ENCODE peak calls at places on chromosome 22, in eight cellular contexts. One of them, this sample, is unnamed. For H3K9me3, the result is how much of the 10 kb centered on the place peaks cover.

GRCh38 chr22:29233503-29233902 is 27.8 kb downstream of the EMID1 start:
- DNase-seq in esophagus squamous epithelium: no peak
- DNase-seq in cardiac muscle cell: no peak
- DNase-seq in stomach: no peak
- DNase-seq in A549: no peak
- DNase-seq in aorta: no peak
- DNase-seq in GM23248: no peak
- DNase-seq in CD8-positive, alpha-beta memory T cell: no peak
- DNase-seq in this sample: no peak

GRCh38 chr22:32473388-32473952 is 1.1 kb upstream of the FBXO7 start:
- DNase-seq in cardiac muscle cell: peak
- DNase-seq in stomach: no peak
- DNase-seq in GM23248: peak
- DNase-seq in aorta: no peak
- DNase-seq in CD8-positive, alpha-beta memory T cell: peak
- DNase-seq in A549: peak
- DNase-seq in esophagus squamous epithelium: no peak
- DNase-seq in this sample: no peak

GRCh38 chr22:44454113-44454769 is 43.8 kb downstream of the RTL6 start:
- DNase-seq in A549: no peak
- DNase-seq in GM23248: no peak
- DNase-seq in CD8-positive, alpha-beta memory T cell: no peak
- DNase-seq in cardiac muscle cell: no peak
- DNase-seq in stomach: peak
- DNase-seq in aorta: no peak
- DNase-seq in esophagus squamous epithelium: no peak
- DNase-seq in this sample: no peak

GRCh38 chr22:24938741-24939341 is 7.7 kb downstream of the LHFPL7 start:
- DNase-seq in CD8-positive, alpha-beta memory T cell: no peak
- DNase-seq in esophagus squamous epithelium: no peak
- DNase-seq in A549: peak
- DNase-seq in aorta: no peak
- DNase-seq in GM23248: peak
- DNase-seq in cardiac muscle cell: peak
- DNase-seq in stomach: no peak
- DNase-seq in this sample: peak

GRCh38 chr22:28669388-28669787 is 10.3 kb downstream of the TTC28 start:
- DNase-seq in A549: no peak
- DNase-seq in stomach: no peak
- DNase-seq in esophagus squamous epithelium: no peak
- DNase-seq in aorta: no peak
- DNase-seq in GM23248: no peak
- DNase-seq in CD8-positive, alpha-beta memory T cell: no peak
- DNase-seq in cardiac muscle cell: no peak
- DNase-seq in this sample: no peak

GRCh38 chr22:37664249-37665101 is 6.0 kb downstream of the PDXP start:
- DNase-seq in cardiac muscle cell: no peak
- DNase-seq in CD8-positive, alpha-beta memory T cell: no peak
- DNase-seq in esophagus squamous epithelium: no peak
- DNase-seq in GM23248: no peak
- DNase-seq in stomach: no peak
- DNase-seq in A549: no peak
- DNase-seq in aorta: no peak
- DNase-seq in this sample: no peak

GRCh38 chr22:40928657-40929056 is 22.5 kb upstream of the RBX1 start:
- DNase-seq in cardiac muscle cell: peak
- DNase-seq in stomach: no peak
- DNase-seq in A549: no peak
- DNase-seq in aorta: no peak
- DNase-seq in esophagus squamous epithelium: no peak
- DNase-seq in GM23248: no peak
- DNase-seq in CD8-positive, alpha-beta memory T cell: no peak
- DNase-seq in this sample: no peak

GRCh38 chr22:42162728-42163489 is 32.3 kb upstream of the CYP2D6 start:
- DNase-seq in CD8-positive, alpha-beta memory T cell: no peak
- DNase-seq in cardiac muscle cell: no peak
- DNase-seq in stomach: no peak
- DNase-seq in A549: no peak
- DNase-seq in GM23248: no peak
- DNase-seq in esophagus squamous epithelium: no peak
- DNase-seq in aorta: no peak
- DNase-seq in this sample: no peak

GRCh38 chr22:38505595-38506117 is 455 bp downstream of the DDX17 start:
- DNase-seq in esophagus squamous epithelium: no peak
- DNase-seq in GM23248: peak
- DNase-seq in A549: peak
- DNase-seq in CD8-positive, alpha-beta memory T cell: peak
- DNase-seq in stomach: peak
- DNase-seq in cardiac muscle cell: peak
- DNase-seq in aorta: peak
- DNase-seq in this sample: peak

GRCh38 chr22:33401291-33401690 is 343.1 kb upstream of the SYN3 start:
- DNase-seq in cardiac muscle cell: no peak
- DNase-seq in CD8-positive, alpha-beta memory T cell: no peak
- DNase-seq in GM23248: peak
- DNase-seq in A549: no peak
- DNase-seq in stomach: no peak
- DNase-seq in aorta: no peak
- DNase-seq in esophagus squamous epithelium: no peak
- DNase-seq in this sample: no peak

GRCh38 chr22:41485033-41485432 is 16.1 kb downstream of the ACO2 start:
- DNase-seq in stomach: no peak
- DNase-seq in cardiac muscle cell: no peak
- DNase-seq in aorta: no peak
- DNase-seq in esophagus squamous epithelium: no peak
- DNase-seq in A549: no peak
- DNase-seq in CD8-positive, alpha-beta memory T cell: no peak
- DNase-seq in GM23248: no peak
- DNase-seq in this sample: no peak

GRCh38 chr22:43777204-43777671 is 34.9 kb downstream of the EFCAB6 start:
- DNase-seq in A549: no peak
- DNase-seq in GM23248: peak
- DNase-seq in cardiac muscle cell: no peak
- DNase-seq in aorta: no peak
- DNase-seq in esophagus squamous epithelium: no peak
- DNase-seq in CD8-positive, alpha-beta memory T cell: no peak
- DNase-seq in stomach: no peak
- DNase-seq in this sample: no peak

GRCh38 chr22:28774378-28774777 is 1.9 kb downstream of the CCDC117 start:
- DNase-seq in GM23248: no peak
- DNase-seq in CD8-positive, alpha-beta memory T cell: no peak
- DNase-seq in aorta: no peak
- DNase-seq in A549: no peak
- DNase-seq in stomach: no peak
- DNase-seq in esophagus squamous epithelium: no peak
- DNase-seq in cardiac muscle cell: no peak
- DNase-seq in this sample: no peak

GRCh38 chr22:42562282-42562681 is 8.5 kb downstream of the SERHL2 start:
- DNase-seq in stomach: no peak
- DNase-seq in aorta: no peak
- DNase-seq in A549: no peak
- DNase-seq in GM23248: no peak
- DNase-seq in CD8-positive, alpha-beta memory T cell: no peak
- DNase-seq in esophagus squamous epithelium: no peak
- DNase-seq in cardiac muscle cell: no peak
- DNase-seq in this sample: no peak

GRCh38 chr22:35175392-35175791 is 81.9 kb upstream of the HMGXB4 start:
- DNase-seq in GM23248: no peak
- DNase-seq in aorta: no peak
- DNase-seq in esophagus squamous epithelium: no peak
- DNase-seq in CD8-positive, alpha-beta memory T cell: no peak
- DNase-seq in cardiac muscle cell: no peak
- DNase-seq in A549: no peak
- DNase-seq in stomach: no peak
- DNase-seq in this sample: no peak

GRCh38 chr22:46397951-46398350 is 62.4 kb downstream of the TRMU start:
- DNase-seq in esophagus squamous epithelium: no peak
- DNase-seq in GM23248: no peak
- DNase-seq in cardiac muscle cell: no peak
- DNase-seq in stomach: no peak
- DNase-seq in A549: no peak
- DNase-seq in aorta: no peak
- DNase-seq in CD8-positive, alpha-beta memory T cell: no peak
- DNase-seq in this sample: no peak

GRCh38 chr22:46393791-46394333 is 58.3 kb downstream of the TRMU start:
- DNase-seq in A549: no peak
- DNase-seq in stomach: no peak
- DNase-seq in CD8-positive, alpha-beta memory T cell: no peak
- DNase-seq in cardiac muscle cell: no peak
- DNase-seq in GM23248: no peak
- DNase-seq in esophagus squamous epithelium: no peak
- DNase-seq in aorta: no peak
- DNase-seq in this sample: peak

GRCh38 chr22:46394622-46395021 is 59.1 kb downstream of the TRMU start:
- DNase-seq in esophagus squamous epithelium: no peak
- DNase-seq in A549: no peak
- DNase-seq in CD8-positive, alpha-beta memory T cell: no peak
- DNase-seq in cardiac muscle cell: no peak
- DNase-seq in aorta: no peak
- DNase-seq in GM23248: no peak
- DNase-seq in stomach: no peak
- DNase-seq in this sample: no peak

GRCh38 chr22:46397514-46397913 is 62.0 kb downstream of the TRMU start:
- DNase-seq in esophagus squamous epithelium: no peak
- DNase-seq in aorta: no peak
- DNase-seq in cardiac muscle cell: no peak
- DNase-seq in GM23248: no peak
- DNase-seq in CD8-positive, alpha-beta memory T cell: no peak
- DNase-seq in A549: no peak
- DNase-seq in stomach: no peak
- DNase-seq in this sample: no peak

GRCh38 chr22:46395145-46395544 is 59.6 kb downstream of the TRMU start:
- DNase-seq in A549: no peak
- DNase-seq in aorta: no peak
- DNase-seq in CD8-positive, alpha-beta memory T cell: no peak
- DNase-seq in stomach: no peak
- DNase-seq in cardiac muscle cell: no peak
- DNase-seq in GM23248: no peak
- DNase-seq in esophagus squamous epithelium: no peak
- DNase-seq in this sample: no peak
- H3K27ac ChIP-seq in A549: no peak
- H3K27ac ChIP-seq in aorta: no peak
- H3K27ac ChIP-seq in CD8-positive, alpha-beta memory T cell: no peak
- H3K27ac ChIP-seq in stomach: no peak
- H3K27ac ChIP-seq in cardiac muscle cell: no peak
- H3K27ac ChIP-seq in GM23248: no peak
- H3K27ac ChIP-seq in esophagus squamous epithelium: no peak
- H3K27ac ChIP-seq in this sample: no peak

GRCh38 chr22:49301398-49302149 is 526.1 kb downstream of the BRD1 start:
- DNase-seq in aorta: no peak
- DNase-seq in esophagus squamous epithelium: no peak
- DNase-seq in GM23248: no peak
- DNase-seq in A549: no peak
- DNase-seq in stomach: peak
- DNase-seq in CD8-positive, alpha-beta memory T cell: peak
- DNase-seq in cardiac muscle cell: no peak
- DNase-seq in this sample: peak

GRCh38 chr22:49299821-49300231 is 527.8 kb downstream of the BRD1 start:
- DNase-seq in stomach: peak
- DNase-seq in aorta: no peak
- DNase-seq in esophagus squamous epithelium: no peak
- DNase-seq in GM23248: no peak
- DNase-seq in A549: no peak
- DNase-seq in cardiac muscle cell: no peak
- DNase-seq in CD8-positive, alpha-beta memory T cell: peak
- DNase-seq in this sample: peak

GRCh38 chr22:49300241-49300640 is 527.4 kb downstream of the BRD1 start:
- DNase-seq in A549: no peak
- DNase-seq in stomach: no peak
- DNase-seq in CD8-positive, alpha-beta memory T cell: no peak
- DNase-seq in GM23248: no peak
- DNase-seq in aorta: no peak
- DNase-seq in cardiac muscle cell: no peak
- DNase-seq in esophagus squamous epithelium: no peak
- DNase-seq in this sample: no peak

GRCh38 chr22:49302150-49302460 is 525.6 kb downstream of the BRD1 start:
- DNase-seq in cardiac muscle cell: no peak
- DNase-seq in stomach: no peak
- DNase-seq in CD8-positive, alpha-beta memory T cell: peak
- DNase-seq in A549: no peak
- DNase-seq in esophagus squamous epithelium: no peak
- DNase-seq in aorta: no peak
- DNase-seq in GM23248: no peak
- DNase-seq in this sample: no peak

DNA sequence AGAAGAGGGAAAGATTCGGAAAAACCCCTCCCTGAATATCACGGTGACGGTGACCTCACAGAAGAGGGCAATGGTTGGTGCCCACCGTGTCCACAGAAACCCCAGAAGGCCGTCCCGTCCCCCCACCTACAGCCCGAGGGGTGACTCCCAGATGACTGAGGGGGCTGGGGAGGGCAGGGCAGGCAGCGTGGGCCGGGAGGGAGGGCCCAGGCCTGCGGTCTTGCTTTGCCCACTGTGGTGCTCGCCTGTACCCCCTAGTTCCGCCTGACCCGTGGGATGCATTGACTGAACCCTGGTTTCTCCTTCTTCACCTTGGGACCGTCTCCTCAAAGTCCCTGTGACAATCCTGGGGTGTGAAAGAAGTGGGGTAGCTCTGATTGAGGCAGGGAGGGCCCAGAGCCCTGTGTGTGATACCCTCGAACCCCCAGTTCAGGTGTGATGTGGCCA is 526.7 kb downstream of the BRD1 start:
- DNase-seq in aorta: no peak
- DNase-seq in cardiac muscle cell: no peak
- DNase-seq in CD8-positive, alpha-beta memory T cell: peak
- DNase-seq in GM23248: no peak
- DNase-seq in A549: no peak
- DNase-seq in stomach: peak
- DNase-seq in esophagus squamous epithelium: no peak
- DNase-seq in this sample: no peak
- H3K9me3 ChIP-seq in aorta: under half
- H3K9me3 ChIP-seq in cardiac muscle cell: under half
- H3K9me3 ChIP-seq in CD8-positive, alpha-beta memory T cell: under half
- H3K9me3 ChIP-seq in GM23248: under half
- H3K9me3 ChIP-seq in A549: under half
- H3K9me3 ChIP-seq in stomach: under half
- H3K9me3 ChIP-seq in esophagus squamous epithelium: under half
- H3K9me3 ChIP-seq in this sample: under half

GRCh38 chr22:36326178-36327161 is 61.3 kb downstream of the MYH9 start:
- DNase-seq in A549: no peak
- DNase-seq in aorta: no peak
- DNase-seq in esophagus squamous epithelium: no peak
- DNase-seq in cardiac muscle cell: no peak
- DNase-seq in CD8-positive, alpha-beta memory T cell: no peak
- DNase-seq in stomach: no peak
- DNase-seq in GM23248: no peak
- DNase-seq in this sample: peak
- H3K27ac ChIP-seq in A549: peak
- H3K27ac ChIP-seq in aorta: peak
- H3K27ac ChIP-seq in esophagus squamous epithelium: peak
- H3K27ac ChIP-seq in cardiac muscle cell: peak
- H3K27ac ChIP-seq in CD8-positive, alpha-beta memory T cell: no peak
- H3K27ac ChIP-seq in stomach: peak
- H3K27ac ChIP-seq in GM23248: peak
- H3K27ac ChIP-seq in this sample: peak

DNA sequence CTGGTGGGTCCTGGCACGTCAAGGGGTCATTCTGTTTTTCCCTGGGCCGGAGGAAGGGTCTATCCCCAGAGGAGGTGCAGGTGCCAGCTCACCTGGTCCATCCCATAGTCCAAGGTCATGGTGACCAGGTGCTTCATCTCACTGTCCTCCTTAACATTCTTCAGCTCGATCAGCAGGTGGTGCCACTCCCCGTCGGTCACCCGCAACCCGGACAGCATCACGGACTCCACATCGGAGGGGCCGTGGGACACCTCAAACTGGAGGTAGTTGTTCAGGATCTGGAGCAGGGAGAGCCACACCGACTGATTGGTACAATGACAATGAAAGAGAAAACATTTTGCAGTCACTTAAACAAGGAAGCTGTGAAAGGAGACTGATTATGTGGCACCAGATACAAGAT is 64.1 kb downstream of the TRMU start:
- DNase-seq in stomach: no peak
- DNase-seq in GM23248: no peak
- DNase-seq in aorta: no peak
- DNase-seq in A549: no peak
- DNase-seq in esophagus squamous epithelium: no peak
- DNase-seq in cardiac muscle cell: no peak
- DNase-seq in CD8-positive, alpha-beta memory T cell: no peak
- DNase-seq in this sample: no peak
- H3K9me3 ChIP-seq in stomach: under half
- H3K9me3 ChIP-seq in GM23248: under half
- H3K9me3 ChIP-seq in aorta: under half
- H3K9me3 ChIP-seq in A549: under half
- H3K9me3 ChIP-seq in esophagus squamous epithelium: under half
- H3K9me3 ChIP-seq in cardiac muscle cell: under half
- H3K9me3 ChIP-seq in CD8-positive, alpha-beta memory T cell: under half
- H3K9me3 ChIP-seq in this sample: under half